ENCODE peak calls at places on chromosomes 3 and 15, in four cellular contexts. S is mesenchymal stem cell, V is tibial nerve, X is aorta. F is an unnamed sample.

GRCh38 chr3:66442254-66443249 is 58.3 kb downstream of the LRIG1 start:
- DNase-seq in S (peak), V (peak), X (peak), F (no peak)

GRCh38 chr3:60720696-60721228 is 530.5 kb downstream of the FHIT start:
- DNase-seq in S (no peak), V (no peak), X (no peak), F (no peak)

GRCh38 chr3:192194081-192194480 is 533.3 kb downstream of the FGF12 start:
- DNase-seq in S (no peak), V (no peak), X (no peak), F (no peak)

GRCh38 chr3:39147711-39148115 is 5.7 kb downstream of the CSRNP1 start:
- DNase-seq in S (no peak), V (no peak), X (no peak), F (no peak)

GRCh38 chr3:114939920-114940319 is 207.2 kb downstream of the ZBTB20 start:
- DNase-seq in S (no peak), V (no peak), X (no peak), F (no peak)

GRCh38 chr15:23447107-23447500 is at the start of gene GOLGA6L2:
- DNase-seq in S (no peak), V (no peak), X (no peak), F (no peak)

GRCh38 chr3:53843195-53844177 is 2.7 kb downstream of the CHDH start:
- DNase-seq in S (no peak), V (no peak), X (no peak), F (no peak)

GRCh38 chr3:31606453-31606852 is 73.7 kb downstream of the STT3B start:
- DNase-seq in S (no peak), V (no peak), X (no peak), F (no peak)

GRCh38 chr15:86935841-86936240 is 856.2 kb downstream of the AGBL1 start:
- DNase-seq in S (no peak), V (no peak), X (no peak), F (no peak)

GRCh38 chr3:143226678-143227291 is 107.2 kb downstream of the CHST2 start:
- DNase-seq in S (no peak), V (no peak), X (no peak), F (no peak)

GRCh38 chr15:74775894-74776293 is 6.0 kb upstream of the CSK start:
- DNase-seq in S (no peak), V (no peak), X (no peak), F (no peak)

GRCh38 chr3:32843504-32844321 is 25.9 kb downstream of the TRIM71 start:
- DNase-seq in S (no peak), V (no peak), X (no peak), F (no peak)

GRCh38 chr3:122987231-122987630 is 40.3 kb downstream of the SEMA5B start:
- DNase-seq in S (no peak), V (no peak), X (no peak), F (no peak)

GRCh38 chr3:167251678-167252077 is 128.4 kb downstream of the ZBBX start:
- DNase-seq in S (no peak), V (no peak), X (no peak), F (no peak)

GRCh38 chr3:14412831-14413380 is 10.5 kb downstream of the SLC6A6 start:
- DNase-seq in S (peak), V (no peak), X (no peak), F (no peak)

GRCh38 chr3:111236833-111237713 is 165.5 kb downstream of the NECTIN3 start:
- DNase-seq in S (no peak), V (no peak), X (no peak), F (no peak)

GRCh38 chr15:100695048-100695447 is 92.7 kb downstream of the ASB7 start:
- DNase-seq in S (no peak), V (peak), X (no peak), F (no peak)

GRCh38 chr3:35641920-35642532 is 2.7 kb downstream of the ARPP21 start:
- DNase-seq in S (no peak), V (no peak), X (no peak), F (no peak)

GRCh38 chr3:133761605-133762484 is 15.7 kb downstream of the TF start:
- DNase-seq in S (no peak), V (no peak), X (no peak), F (no peak)

GRCh38 chr3:119619094-119619493 is 21.4 kb downstream of the PLA1A start:
- DNase-seq in S (no peak), V (no peak), X (no peak), F (no peak)

GRCh38 chr15:70400766-70401541 is 303.2 kb upstream of the TLE3 start:
- DNase-seq in S (no peak), V (peak), X (no peak), F (no peak)

GRCh38 chr15:75751901-75752300 is 39.3 kb upstream of the CSPG4 start:
- DNase-seq in S (no peak), V (no peak), X (no peak), F (no peak)

GRCh38 chr3:13401149-13401548 is 19.0 kb downstream of the NUP210 start:
- DNase-seq in S (no peak), V (no peak), X (no peak), F (no peak)

GRCh38 chr3:177904661-177905060 is 631.6 kb upstream of the KCNMB2 start:
- DNase-seq in S (peak), V (no peak), X (no peak), F (no peak)

GRCh38 chr3:36484386-36484785 is 104.1 kb downstream of the STAC start:
- DNase-seq in S (no peak), V (no peak), X (no peak), F (no peak)

GRCh38 chr15:49075876-49076275 is 29.6 kb upstream of the SECISBP2L start:
- DNase-seq in S (peak), V (no peak), X (no peak), F (no peak)

GRCh38 chr15:40263036-40263754 is 19.7 kb downstream of the ANKRD63 start:
- DNase-seq in S (peak), V (no peak), X (no peak), F (no peak)

GRCh38 chr15:69730281-69731235 is 277.9 kb downstream of the RPLP1 start:
- DNase-seq in S (peak), V (no peak), X (no peak), F (no peak)

GRCh38 chr3:62376906-62377865 is 3.8 kb upstream of the FEZF2 start:
- DNase-seq in S (no peak), V (no peak), X (no peak), F (no peak)

GRCh38 chr3:62379206-62379834 is 6.0 kb upstream of the FEZF2 start:
- DNase-seq in S (no peak), V (no peak), X (no peak), F (no peak)

GRCh38 chr3:62376187-62376720 is 2.9 kb upstream of the FEZF2 start:
- DNase-seq in S (no peak), V (no peak), X (no peak), F (no peak)

GRCh38 chr3:62375655-62376054 is 2.3 kb upstream of the FEZF2 start:
- DNase-seq in S (no peak), V (no peak), X (no peak), F (no peak)

GRCh38 chr3:62378329-62378789 is 5.0 kb upstream of the FEZF2 start:
- DNase-seq in S (no peak), V (no peak), X (no peak), F (no peak)
- H3K4me3 ChIP-seq in S (no peak), V (no peak), X (no peak), F (no peak)

DNA sequence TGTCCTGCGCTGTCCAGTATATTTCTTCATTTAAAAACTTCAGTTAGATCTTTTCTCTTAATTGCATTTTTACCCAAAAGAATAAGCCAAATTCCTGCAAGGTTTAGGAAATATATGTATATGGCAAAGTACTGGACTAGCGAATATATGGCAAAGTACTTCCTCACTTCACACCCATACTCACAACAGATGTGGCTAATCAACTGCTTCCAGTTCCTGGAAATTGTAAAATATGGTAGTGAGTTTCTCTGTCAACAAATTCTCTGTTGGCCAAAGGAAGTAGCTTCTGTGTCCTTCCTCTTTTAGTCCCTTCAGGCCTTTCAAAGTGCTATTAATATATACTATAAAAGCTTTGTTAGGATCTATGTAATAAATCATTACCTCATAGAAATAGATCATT is 22.0 kb downstream of the GPR15 start:
- DNase-seq in S (no peak), V (no peak), X (no peak), F (no peak)
- H3K4me3 ChIP-seq in S (no peak), V (no peak), X (no peak), F (no peak)

DNA sequence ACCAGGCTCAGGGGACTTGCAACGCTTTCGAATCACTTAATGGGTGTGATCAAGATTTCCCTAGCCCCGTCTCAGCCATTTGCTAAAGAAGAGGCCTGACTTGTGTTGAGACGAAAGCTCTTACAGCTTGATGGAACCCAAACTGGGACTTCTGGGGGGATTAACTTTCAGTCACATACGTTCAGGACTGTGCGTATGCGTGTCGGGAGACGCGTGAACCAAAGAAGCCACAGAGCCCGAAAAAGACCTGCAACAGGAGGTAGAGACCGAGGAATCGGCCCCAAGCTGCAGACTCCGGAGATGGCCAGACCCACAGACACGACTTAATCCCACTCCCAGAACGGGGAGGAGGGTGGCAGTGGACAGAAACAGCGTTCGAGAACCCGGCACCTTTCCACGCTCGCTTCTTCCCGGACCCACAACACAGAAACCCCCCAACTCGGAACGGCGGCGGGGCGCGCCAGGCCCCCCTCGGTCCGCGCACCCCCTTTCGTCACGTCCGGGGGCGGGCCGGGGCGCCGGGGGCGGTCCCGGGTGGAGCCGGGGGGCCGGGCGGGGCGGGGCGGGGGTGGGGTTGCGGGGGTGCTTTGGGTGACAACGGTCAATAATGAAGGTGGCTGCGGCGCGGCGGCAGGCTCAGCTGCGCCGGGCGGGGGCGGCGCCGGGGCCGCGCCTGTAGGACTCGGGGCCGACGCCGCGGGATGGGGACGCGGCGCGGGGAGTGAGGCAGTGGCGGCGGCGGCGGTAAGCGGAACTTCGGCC is at the start of gene ATP11B:
- DNase-seq in S (peak), V (peak), X (peak), F (peak)
- H3K4me3 ChIP-seq in S (peak), V (peak), X (peak), F (peak)

GRCh38 chr3:112637700-112638099 is 3.2 kb downstream of the CCDC80 start:
- DNase-seq in S (no peak), V (no peak), X (no peak), F (no peak)
- H3K4me3 ChIP-seq in S (no peak), V (peak), X (no peak), F (no peak)

DNA sequence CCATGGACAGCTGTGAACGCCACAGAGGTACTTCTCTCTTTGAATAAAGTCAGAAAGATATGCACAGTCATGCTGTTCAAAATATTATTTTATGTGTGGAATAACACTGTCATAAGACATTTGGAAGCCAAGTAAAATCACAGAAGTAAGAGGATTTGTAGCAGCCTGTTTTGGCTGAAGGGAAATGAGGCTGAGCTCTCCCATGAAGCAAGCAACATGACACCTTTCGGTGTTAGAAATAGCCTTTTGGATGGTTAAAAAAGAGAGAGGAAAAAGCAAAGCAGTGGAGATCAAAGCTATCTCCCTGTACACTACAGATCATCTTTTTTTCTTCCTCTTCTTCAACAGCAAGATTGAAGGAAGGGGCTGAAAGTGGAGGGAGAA is 755.3 kb downstream of the ROBO1 start:
- DNase-seq in S (no peak), V (no peak), X (no peak), F (no peak)
- H3K4me3 ChIP-seq in S (no peak), V (no peak), X (no peak), F (no peak)

GRCh38 chr15:90058308-90058707 is 44.0 kb downstream of the IDH2 start:
- DNase-seq in S (no peak), V (no peak), X (no peak), F (no peak)

GRCh38 chr15:90062729-90063684 is 39.3 kb downstream of the IDH2 start:
- DNase-seq in S (no peak), V (no peak), X (peak), F (no peak)

GRCh38 chr15:90062023-90062728 is 40.1 kb downstream of the IDH2 start:
- DNase-seq in S (peak), V (no peak), X (peak), F (peak)

GRCh38 chr15:90060797-90061196 is 41.5 kb downstream of the IDH2 start:
- DNase-seq in S (no peak), V (no peak), X (no peak), F (no peak)

DNA sequence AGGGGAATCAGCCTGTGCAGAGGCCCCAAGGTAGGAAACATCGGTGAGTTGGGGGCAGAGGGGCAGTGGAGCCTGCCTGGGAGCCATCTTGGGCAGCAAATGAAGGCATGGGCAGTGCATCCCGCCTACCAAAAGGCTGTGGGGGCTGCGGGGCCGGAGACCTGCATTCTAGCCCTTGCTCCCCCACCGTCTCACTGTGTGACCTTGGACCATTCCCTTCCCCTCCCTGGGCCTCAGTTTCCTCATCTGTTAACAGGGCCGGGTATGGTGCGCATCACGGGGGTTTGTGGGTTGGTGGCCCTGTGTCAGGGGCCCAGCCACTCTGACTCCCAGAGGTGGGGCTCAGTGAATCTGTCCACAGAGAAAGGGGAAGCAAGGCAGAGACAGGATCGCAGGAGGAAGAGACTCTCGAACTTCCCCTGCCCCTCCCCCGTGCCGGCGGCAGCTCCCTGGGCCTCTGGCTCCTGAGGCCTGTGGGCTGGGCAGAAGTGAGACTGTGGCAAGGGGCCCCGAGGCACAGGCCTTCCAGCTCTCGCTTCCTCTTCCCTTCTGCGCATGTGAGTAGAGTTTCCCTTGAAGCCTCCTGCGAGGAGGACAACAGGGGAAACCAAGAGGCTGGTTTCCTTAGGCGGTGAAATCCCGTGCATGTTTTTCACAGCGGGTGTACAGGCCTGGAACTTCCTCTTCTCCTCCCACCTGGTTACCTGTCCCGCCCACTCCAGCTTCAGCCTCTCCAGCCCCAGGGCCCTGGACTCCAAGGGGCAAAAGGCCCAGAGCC is 42.9 kb downstream of the IDH2 start:
- DNase-seq in S (peak), V (peak), X (peak), F (no peak)
- H3K4me3 ChIP-seq in S (no peak), V (no peak), X (no peak), F (no peak)

GRCh38 chr3:9195390-9195789 is 54.1 kb downstream of the SRGAP3 start:
- DNase-seq in S (no peak), V (no peak), X (no peak), F (no peak)
- H3K4me3 ChIP-seq in S (no peak), V (no peak), X (no peak), F (no peak)

GRCh38 chr3:24832878-24833277 is 338.2 kb upstream of the THRB start:
- DNase-seq in S (no peak), V (no peak), X (no peak), F (no peak)

GRCh38 chr3:24834442-24834841 is 339.8 kb upstream of the THRB start:
- DNase-seq in S (no peak), V (no peak), X (no peak), F (no peak)

GRCh38 chr3:24829632-24830229 is 335.1 kb upstream of the THRB start:
- DNase-seq in S (peak), V (no peak), X (no peak), F (no peak)

GRCh38 chr3:24830230-24831152 is 335.8 kb upstream of the THRB start:
- DNase-seq in S (no peak), V (no peak), X (peak), F (no peak)

DNA sequence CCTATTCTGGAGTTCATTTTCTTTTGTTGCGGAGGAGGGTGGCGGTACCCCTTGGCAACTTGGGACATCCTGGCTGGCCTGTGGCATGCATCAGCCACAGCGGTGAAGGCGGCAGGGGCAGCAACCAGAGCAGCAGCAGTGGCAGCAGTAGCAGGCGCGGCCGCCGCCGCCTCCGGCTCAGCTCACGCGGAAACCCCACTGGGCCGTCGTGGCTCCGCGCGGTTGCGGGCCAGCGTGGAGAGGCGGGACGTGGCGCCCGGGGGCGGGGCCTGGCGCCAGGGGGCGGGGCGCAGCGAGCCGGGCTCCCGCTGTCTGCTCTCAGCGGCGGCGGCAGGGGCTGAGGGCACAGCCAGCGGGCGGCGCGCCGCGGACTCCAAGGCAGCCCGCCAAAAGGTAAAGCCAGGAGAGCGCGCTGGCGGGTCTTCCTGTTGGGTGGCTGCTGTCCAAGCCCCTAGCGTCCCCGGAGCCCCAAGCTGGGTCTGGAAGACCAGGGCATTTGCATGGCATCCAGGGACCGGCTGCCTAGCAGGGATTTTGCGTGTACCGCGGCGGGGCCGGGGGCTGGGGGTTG is 334.4 kb upstream of the THRB start:
- DNase-seq in S (peak), V (no peak), X (peak), F (no peak)
- H3K4me3 ChIP-seq in S (peak), V (peak), X (peak), F (no peak)